ENCODE peak calls at places on chromosomes 3 and 15, in five cellular contexts. L is NCI-H1105 treated with DMSO at 0.1 percent for 48 hours; N is activated CD8-positive, alpha-beta T cell treated with anti-CD3 and anti-CD28 coated beads for 36 hours; P is anterior cingulate cortex; R is SK-N-MC. J is an unnamed sample.

GRCh38 chr3:132032959-132033358 is 1.9 kb downstream of the CPNE4 start:
- DNase-seq in L (no peak), N (no peak), P (no peak), R (no peak), J (no peak)

GRCh38 chr15:75640483-75641175 is 605 bp upstream of the IMP3 start:
- DNase-seq in L (peak; percentile 58), N (peak; percentile 81), P (no peak), R (peak; percentile 65), J (no peak)

GRCh38 chr3:196868297-196868661 is 559 bp downstream of the SENP5 start:
- DNase-seq in L (peak; percentile 43), N (peak; percentile 32), P (peak; percentile 37), R (no peak), J (no peak)

GRCh38 chr15:51172190-51172589 is 77.5 kb upstream of the TNFAIP8L3 start:
- DNase-seq in L (no peak), N (no peak), P (no peak), R (no peak), J (no peak)

GRCh38 chr15:90059208-90059985 is 42.9 kb downstream of the IDH2 start:
- DNase-seq in L (no peak), N (peak; percentile 90), P (peak; percentile 39), R (no peak), J (peak; percentile 96)

GRCh38 chr3:11235385-11235784 is 36.8 kb upstream of the ATG7 start:
- DNase-seq in L (no peak), N (no peak), P (no peak), R (no peak), J (no peak)

GRCh38 chr3:156751461-156752025 is 74.6 kb upstream of the LEKR1 start:
- DNase-seq in L (no peak), N (no peak), P (no peak), R (peak; percentile 94), J (no peak)

GRCh38 chr3:5190147-5190791 is 2.8 kb downstream of the EDEM1 start:
- DNase-seq in L (no peak), N (peak; percentile 53), P (no peak), R (no peak), J (no peak)

GRCh38 chr3:169454823-169455222 is 208.7 kb downstream of the MECOM start:
- DNase-seq in L (no peak), N (no peak), P (no peak), R (no peak), J (no peak)

GRCh38 chr15:74866090-74866489 is 7.1 kb downstream of the SCAMP2 start:
- DNase-seq in L (no peak), N (no peak), P (no peak), R (peak; percentile 80), J (no peak)

GRCh38 chr3:127501177-127501576 is 89.4 kb downstream of the TPRA1 start:
- DNase-seq in L (no peak), N (no peak), P (no peak), R (no peak), J (no peak)

GRCh38 chr3:196666001-196666867 is 26.7 kb downstream of the NRROS start:
- DNase-seq in L (no peak), N (no peak), P (peak; percentile 38), R (no peak), J (no peak)

GRCh38 chr3:141773676-141774075 is 10.5 kb downstream of the GRK7 start:
- DNase-seq in L (no peak), N (no peak), P (no peak), R (no peak), J (no peak)

GRCh38 chr15:68492855-68493254 is 60.9 kb upstream of the ITGA11 start:
- DNase-seq in L (no peak), N (no peak), P (no peak), R (no peak), J (no peak)

GRCh38 chr3:152285509-152285908 is 16.8 kb downstream of the MBNL1 start:
- DNase-seq in L (no peak), N (no peak), P (no peak), R (no peak), J (no peak)

GRCh38 chr3:88000853-88001252 is 58.0 kb downstream of the CGGBP1 start:
- DNase-seq in L (no peak), N (peak; percentile 53), P (peak; percentile 6), R (no peak), J (no peak)

GRCh38 chr3:183261103-183261502 is 8.1 kb downstream of the B3GNT5 start:
- DNase-seq in L (no peak), N (no peak), P (no peak), R (no peak), J (no peak)